ENCODE peak calls at places on chromosomes 5 and 9, in six cellular contexts. F is fibroblast of the aortic adventitia, Q is AG09309, V is astrocyte, C is breast epithelium, P is HL-60. U is an unnamed sample.

GRCh38 chr5:14397717-14398116 is 183.9 kb upstream of the OTULINL start:
- DNase-seq in V (peak; percentile 90), F (peak; percentile 93), P (no peak), Q (peak; percentile 46), C (no peak), U (peak; percentile 77)

GRCh38 chr9:71647094-71647591 is 121.2 kb downstream of the CEMIP2 start:
- DNase-seq in Q (peak; percentile 25), F (peak; percentile 69), P (peak; percentile 59), V (peak; percentile 87), C (no peak), U (peak; percentile 92)

GRCh38 chr9:5389109-5389732 is 48.5 kb downstream of the PLGRKT start:
- DNase-seq in Q (peak; percentile 53), P (no peak), V (peak; percentile 90), F (peak; percentile 65), C (no peak), U (peak; percentile 86)

GRCh38 chr9:91902465-91903125 is 47.4 kb downstream of the ROR2 start:
- DNase-seq in Q (no peak), V (no peak), F (no peak), P (peak; percentile 33), C (no peak), U (no peak)

GRCh38 chr5:32714836-32715235 is 3.7 kb downstream of the NPR3 start:
- DNase-seq in F (peak; percentile 53), C (no peak), P (no peak), V (peak; percentile 44), Q (no peak), U (peak; percentile 46)

GRCh38 chr5:43780586-43780985 is 177.6 kb downstream of the NNT start:
- DNase-seq in V (peak; percentile 7), C (no peak), P (no peak), F (peak; percentile 87), Q (no peak), U (peak; percentile 83)

GRCh38 chr5:146301666-146302065 is 37.0 kb upstream of the POU4F3 start:
- DNase-seq in Q (no peak), P (no peak), C (no peak), V (no peak), F (no peak), U (peak; percentile 6)

GRCh38 chr5:177403826-177404640 is 3.6 kb upstream of the PFN3 start:
- DNase-seq in C (peak; percentile 85), V (peak; percentile 45), F (peak; percentile 75), Q (peak; percentile 27), P (peak; percentile 85), U (peak; percentile 87)

GRCh38 chr9:9938432-9938831 is 674.4 kb downstream of the PTPRD start:
- DNase-seq in Q (no peak), F (no peak), P (no peak), V (no peak), C (no peak), U (no peak)

GRCh38 chr5:159395202-159395601 is 64.9 kb upstream of the IL12B start:
- DNase-seq in P (no peak), V (no peak), F (no peak), Q (no peak), C (no peak), U (no peak)

GRCh38 chr9:136606687-136607333 is 55.9 kb upstream of the EGFL7 start:
- DNase-seq in V (no peak), C (no peak), Q (no peak), F (no peak), P (no peak), U (no peak)

GRCh38 chr5:98518754-98519153 is 254.7 kb upstream of the RGMB start:
- DNase-seq in F (no peak), P (no peak), C (no peak), V (no peak), Q (no peak), U (no peak)

GRCh38 chr5:3786165-3786564 is 190.5 kb downstream of the IRX1 start:
- DNase-seq in C (no peak), F (no peak), V (no peak), Q (no peak), P (no peak), U (no peak)

GRCh38 chr9:31839273-31839672 is 545.2 kb upstream of the ACO1 start:
- DNase-seq in C (no peak), V (no peak), Q (no peak), F (no peak), P (no peak), U (no peak)

GRCh38 chr9:23638011-23638410 is 188.0 kb downstream of the ELAVL2 start:
- DNase-seq in V (no peak), P (no peak), C (no peak), Q (no peak), F (no peak), U (no peak)

GRCh38 chr5:30581198-30581925 is 612.1 kb upstream of the CDH6 start:
- DNase-seq in C (no peak), F (no peak), P (no peak), V (peak; percentile 7), Q (no peak), U (no peak)

GRCh38 chr5:40486437-40487270 is 193.1 kb upstream of the PTGER4 start:
- DNase-seq in Q (no peak), V (peak; percentile 55), F (peak; percentile 38), C (no peak), P (peak; percentile 86), U (peak; percentile 32)

GRCh38 chr9:682633-683508 is 158.6 kb upstream of the DMRT1 start:
- DNase-seq in P (no peak), V (peak; percentile 65), Q (no peak), C (no peak), F (peak; percentile 49), U (peak; percentile 54)

GRCh38 chr5:60102961-60103683 is 209.6 kb upstream of the PDE4D start:
- DNase-seq in F (peak; percentile 25), V (peak; percentile 67), C (no peak), Q (peak; percentile 8), P (no peak), U (peak; percentile 8)

GRCh38 chr5:106768392-106768791 is 902.3 kb downstream of the EFNA5 start:
- DNase-seq in F (no peak), P (no peak), Q (no peak), C (no peak), V (no peak), U (no peak)

GRCh38 chr9:91567642-91568274 is 144.1 kb upstream of the NFIL3 start:
- DNase-seq in F (no peak), Q (no peak), V (no peak), P (no peak), C (no peak), U (no peak)

GRCh38 chr5:36279054-36279698 is 22.5 kb downstream of the RANBP3L start:
- DNase-seq in C (no peak), V (peak; percentile 35), F (peak; percentile 47), Q (no peak), P (no peak), U (peak; percentile 23)

GRCh38 chr9:80550181-80550580 is 978.4 kb downstream of the TLE4 start:
- DNase-seq in V (no peak), P (no peak), Q (no peak), C (no peak), F (no peak), U (no peak)

GRCh38 chr5:124474821-124475220 is 271.6 kb downstream of the ZNF608 start:
- DNase-seq in F (peak; percentile 8), V (no peak), P (no peak), C (no peak), Q (no peak), U (peak; percentile 7)

GRCh38 chr5:98938459-98938858 is 9.7 kb upstream of the CHD1 start:
- DNase-seq in C (no peak), F (peak; percentile 75), V (peak; percentile 44), P (no peak), Q (no peak), U (peak; percentile 78)

GRCh38 chr5:68883441-68883840 is 210.4 kb upstream of the SLC30A5 start:
- DNase-seq in C (no peak), V (no peak), F (no peak), P (no peak), Q (no peak), U (no peak)

GRCh38 chr5:98839469-98840383 is 66.3 kb downstream of the RGMB start:
- DNase-seq in F (peak; percentile 8), Q (no peak), C (no peak), V (peak; percentile 10), P (no peak), U (peak; percentile 32)

GRCh38 chr5:40277161-40277906 is 402.4 kb upstream of the PTGER4 start:
- DNase-seq in Q (no peak), V (no peak), C (no peak), P (no peak), F (no peak), U (no peak)

GRCh38 chr9:126032135-126032534 is 285.0 kb downstream of the PBX3 start:
- DNase-seq in C (no peak), V (no peak), Q (no peak), F (no peak), P (no peak), U (no peak)

GRCh38 chr5:149423287-149424268 is 44.5 kb upstream of the IL17B start:
- DNase-seq in F (no peak), P (no peak), V (peak; percentile 69), Q (no peak), C (no peak), U (peak; percentile 66)

GRCh38 chr9:117734523-117735314 is 30.5 kb downstream of the TLR4 start:
- DNase-seq in Q (peak; percentile 20), V (peak; percentile 62), C (no peak), F (peak; percentile 67), P (no peak), U (peak; percentile 83)

GRCh38 chr9:112120471-112120925 is 54.6 kb downstream of the SUSD1 start:
- DNase-seq in Q (no peak), V (peak; percentile 61), C (no peak), F (no peak), P (no peak), U (no peak)

GRCh38 chr5:95895771-95896170 is 65.9 kb downstream of the ELL2 start:
- DNase-seq in P (no peak), F (peak; percentile 71), V (peak; percentile 74), Q (no peak), C (no peak), U (peak; percentile 68)

GRCh38 chr5:118165619-118166018 is 822.7 kb downstream of the DTWD2 start:
- DNase-seq in P (no peak), V (no peak), F (no peak), C (no peak), Q (no peak), U (no peak)
- H3K4me3 ChIP-seq in P (no peak overlapping the region), V (no peak overlapping the region), F (no peak overlapping the region), C (no peak overlapping the region), Q (no peak overlapping the region), U (no peak overlapping the region)

GRCh38 chr9:36603006-36603405 is 30.3 kb downstream of the MELK start:
- DNase-seq in P (no peak), V (no peak), C (no peak), Q (no peak), F (peak; percentile 60), U (peak; percentile 40)
- TF ChIP-seq CTCF in P (no peak), V (no peak), C (no peak), Q (no peak), F (no peak), U (no peak)

GRCh38 chr5:691817-692529 is 1.2 kb downstream of the TPPP start:
- DNase-seq in F (no peak), C (no peak), Q (no peak), P (no peak), V (no peak), U (no peak)
- H3K4me3 ChIP-seq in F (no peak overlapping the region), C (peak overlapping the region; percentile 86), Q (no peak overlapping the region), P (no peak overlapping the region), V (no peak overlapping the region), U (no peak overlapping the region)

DNA sequence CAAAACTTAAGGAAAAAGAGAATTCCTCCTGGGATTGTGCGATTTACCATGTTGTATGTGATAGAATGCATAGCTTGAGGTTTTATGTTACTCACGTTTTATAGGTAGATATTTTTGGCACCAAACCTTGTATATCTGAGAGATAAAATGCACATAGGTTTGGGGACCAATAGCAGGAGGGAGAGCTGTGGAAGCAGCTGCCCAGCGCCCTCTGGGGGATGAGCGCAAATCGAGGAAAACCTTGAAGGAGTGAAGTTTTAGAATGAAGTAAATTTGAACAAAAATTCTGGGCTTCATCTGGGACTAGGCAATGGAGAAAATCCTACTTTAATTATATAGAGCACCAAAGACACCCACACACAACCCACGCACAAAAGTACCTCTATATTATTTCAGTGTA is 197.0 kb downstream of the ADCY2 start:
- DNase-seq in P (no peak), F (no peak), C (no peak), Q (no peak), V (no peak), U (no peak)
- TF ChIP-seq CTCF in P (no peak), F (no peak), C (no peak), Q (peak; percentile 16), V (no peak), U (no peak)

U was measured in cardiac fibroblast.